ENCODE peak calls at places on chromosomes 5 and 9, in seven cellular contexts. J is Calu3, P is NCI-H1092, V is mucosa of gallbladder, Q is AG08395, D is fibroblast of pulmonary artery, E is A172. M is an unnamed sample.

GRCh38 chr9:38620483-38621433 is at the start of gene ANKRD18A:
- DNase-seq in J (peak), P (peak), V (peak), Q (peak), D (peak), E (no peak), M (peak)

GRCh38 chr5:172509405-172509781 is 55.1 kb upstream of the SH3PXD2B start:
- DNase-seq in J (no peak), P (no peak), V (peak), Q (no peak), D (no peak), E (no peak), M (peak)

GRCh38 chr5:40681351-40682311 is 1.9 kb downstream of the PTGER4 start:
- DNase-seq in J (peak), P (no peak), V (no peak), Q (peak), D (no peak), E (no peak), M (peak)

GRCh38 chr5:157961176-157961575 is 102.2 kb upstream of the CLINT1 start:
- DNase-seq in J (no peak), P (peak), V (no peak), Q (no peak), D (no peak), E (no peak), M (no peak)

GRCh38 chr5:172658869-172659513 is 17.9 kb downstream of the NEURL1B start:
- DNase-seq in J (no peak), P (peak), V (peak), Q (no peak), D (no peak), E (peak), M (peak)

GRCh38 chr9:73370053-73370452 is 218.4 kb downstream of the ANXA1 start:
- DNase-seq in J (no peak), P (no peak), V (no peak), Q (no peak), D (no peak), E (no peak), M (no peak)

GRCh38 chr9:133477992-133478850 is 678 bp downstream of the SLC2A6 start:
- DNase-seq in J (no peak), P (no peak), V (no peak), Q (peak), D (peak), E (peak), M (no peak)

GRCh38 chr5:92594031-92594430 is 987.0 kb downstream of the NR2F1-AS1 start:
- DNase-seq in J (no peak), P (no peak), V (no peak), Q (no peak), D (no peak), E (no peak), M (no peak)

GRCh38 chr5:117463836-117464235 is 889.2 kb upstream of the SEMA6A start:
- DNase-seq in J (no peak), P (no peak), V (no peak), Q (no peak), D (peak), E (no peak), M (no peak)

M was measured in left lobe of liver.